ENCODE peak calls at places on chromosomes 16 and 17, in seven cellular contexts. B is NCI-H1092 treated with DMSO at 0.1 percent for 48 hours; A is hepatic stellate cell; L is activated CD4-positive, alpha-beta T cell treated with anti-CD3 and anti-CD28 coated beads, Interleukin-2, amount 50 U/mL, for 4 hours; J is GM04503; V is CD8-positive, alpha-beta T cell; K is NCI-H460. H is an unnamed sample.

GRCh38 chr16:84735846-84736586 is 36.2 kb downstream of the USP10 start:
- DNase-seq in K (no peak), J (no peak), L (peak), B (peak), V (peak), A (no peak), H (peak)

GRCh38 chr16:27253526-27253930 is 15.0 kb downstream of the NSMCE1 start:
- DNase-seq in J (peak), A (peak), B (no peak), L (no peak), K (no peak), V (no peak), H (no peak)

GRCh38 chr17:47741109-47741792 is 8.2 kb downstream of the TBX21 start:
- DNase-seq in K (no peak), A (no peak), J (no peak), B (no peak), V (no peak), L (no peak), H (no peak)

GRCh38 chr17:4362141-4362540 is 4.3 kb downstream of the UBE2G1 start:
- DNase-seq in K (peak), L (no peak), B (peak), J (no peak), A (no peak), V (no peak), H (no peak)

GRCh38 chr16:22664132-22664531 is 149.8 kb upstream of the HS3ST2 start:
- DNase-seq in J (no peak), B (peak), L (no peak), K (no peak), A (no peak), V (no peak), H (no peak)

GRCh38 chr17:62790554-62790953 is 17.6 kb downstream of the MARCHF10 start:
- DNase-seq in A (peak), B (no peak), V (no peak), J (no peak), K (peak), L (no peak), H (no peak)

GRCh38 chr16:51326131-51326856 is 175.2 kb upstream of the SALL1 start:
- DNase-seq in B (no peak), J (no peak), V (no peak), L (no peak), A (peak), K (no peak), H (no peak)

GRCh38 chr17:80260791-80261158 is at the start of gene RNF213:
- DNase-seq in K (no peak), B (peak), J (no peak), L (peak), V (peak), A (peak), H (peak)

GRCh38 chr17:77140878-77141767 is at the start of gene SEC14L1:
- DNase-seq in A (no peak), B (peak), J (no peak), L (no peak), K (no peak), V (peak), H (no peak)

GRCh38 chr17:35097776-35098175 is 21.9 kb downstream of the RAD51D start:
- DNase-seq in L (no peak), B (no peak), J (no peak), K (no peak), V (no peak), A (no peak), H (no peak)

GRCh38 chr16:58507195-58507962 is 7.4 kb downstream of the NDRG4 start:
- DNase-seq in K (no peak), L (no peak), B (no peak), A (no peak), V (no peak), J (no peak), H (no peak)

GRCh38 chr16:67400901-67401300 is 7.6 kb upstream of the TPPP3 start:
- DNase-seq in A (no peak), V (no peak), J (no peak), L (no peak), K (no peak), B (no peak), H (no peak)

GRCh38 chr16:78175287-78175686 is 75.8 kb downstream of the WWOX start:
- DNase-seq in A (no peak), L (no peak), K (no peak), B (no peak), V (no peak), J (no peak), H (no peak)

GRCh38 chr17:142876-143784 is 5.8 kb downstream of the SCGB1C2 start:
- DNase-seq in J (no peak), A (no peak), K (no peak), B (no peak), L (no peak), V (no peak), H (no peak)

GRCh38 chr17:68719431-68719830 is 118.3 kb upstream of the FAM20A start:
- DNase-seq in A (no peak), K (no peak), V (no peak), J (no peak), B (no peak), L (no peak), H (no peak)

GRCh38 chr17:75289832-75290337 is 652 bp upstream of the SLC25A19 start:
- DNase-seq in B (peak), J (no peak), K (peak), V (peak), A (peak), L (peak), H (no peak)

GRCh38 chr17:74213897-74214386 is 571 bp downstream of the TTYH2 start:
- DNase-seq in K (no peak), B (no peak), A (no peak), L (no peak), V (no peak), J (no peak), H (no peak)

GRCh38 chr17:29663155-29663554 is 40.4 kb upstream of the CORO6 start:
- DNase-seq in B (peak), K (peak), V (no peak), A (no peak), L (no peak), J (no peak), H (no peak)

GRCh38 chr17:19876524-19877161 is 8.9 kb upstream of the ULK2 start:
- DNase-seq in B (no peak), K (no peak), V (peak), A (no peak), J (no peak), L (no peak), H (no peak)

GRCh38 chr16:19184823-19185509 is 16.9 kb downstream of the SYT17 start:
- DNase-seq in B (no peak), K (no peak), A (no peak), L (no peak), J (no peak), V (no peak), H (no peak)

GRCh38 chr17:5422505-5422904 is 2.5 kb downstream of the RPAIN start:
- DNase-seq in A (peak), L (no peak), V (no peak), B (no peak), J (peak), K (no peak), H (no peak)

GRCh38 chr17:32927724-32928526 is at the start of gene TMEM98:
- DNase-seq in B (peak), J (no peak), L (no peak), K (no peak), V (no peak), A (peak), H (peak)

GRCh38 chr17:76074390-76075363 is at the start of gene GALR2:
- DNase-seq in K (no peak), J (no peak), B (no peak), L (no peak), V (no peak), A (no peak), H (no peak)

GRCh38 chr17:49399995-49400394 is 14.7 kb downstream of the PHB1 start:
- DNase-seq in B (no peak), V (no peak), K (no peak), L (no peak), J (no peak), A (no peak), H (no peak)

GRCh38 chr17:79090503-79091372 is 16.1 kb downstream of the ENGASE start:
- DNase-seq in J (no peak), A (peak), B (no peak), V (no peak), K (no peak), L (no peak), H (no peak)

GRCh38 chr16:47886631-47887415 is 269.0 kb downstream of the ABCC12 start:
- DNase-seq in L (no peak), K (no peak), A (no peak), B (peak), V (no peak), J (no peak), H (no peak)

GRCh38 chr16:57775661-57776469 is 26.4 kb downstream of the KIFC3 start:
- DNase-seq in K (no peak), B (peak), L (no peak), A (no peak), V (no peak), J (no peak), H (no peak)

GRCh38 chr17:39376434-39376833 is 25.0 kb downstream of the FBXL20 start:
- DNase-seq in J (no peak), B (no peak), A (no peak), K (no peak), L (no peak), V (no peak), H (no peak)

GRCh38 chr17:2871205-2871604 is 75.0 kb downstream of the RAP1GAP2 start:
- DNase-seq in L (no peak), A (no peak), J (no peak), V (no peak), K (no peak), B (no peak), H (no peak)

GRCh38 chr17:82830249-82830661 is 9.6 kb downstream of the ZNF750 start:
- DNase-seq in B (no peak), J (no peak), L (no peak), A (peak), K (no peak), V (no peak), H (peak)

GRCh38 chr16:85923153-85924021 is 24.4 kb downstream of the IRF8 start:
- DNase-seq in L (no peak), A (no peak), B (no peak), J (no peak), V (no peak), K (no peak), H (no peak)

GRCh38 chr16:48536600-48537200 is 73.3 kb downstream of the N4BP1 start:
- DNase-seq in L (no peak), V (no peak), K (no peak), A (peak), B (no peak), J (no peak), H (no peak)

GRCh38 chr17:78532311-78532710 is 44.9 kb downstream of the DNAH17 start:
- DNase-seq in B (no peak), V (no peak), J (no peak), A (no peak), K (no peak), L (no peak), H (no peak)

GRCh38 chr17:80261159-80261894 is 675 bp downstream of the RNF213 start:
- DNase-seq in L (peak), K (peak), J (no peak), B (peak), V (peak), A (peak), H (no peak)

GRCh38 chr16:76222087-76222486 is 55.1 kb upstream of the CNTNAP4 start:
- DNase-seq in V (no peak), K (peak), A (no peak), B (no peak), L (no peak), J (no peak), H (no peak)

GRCh38 chr17:79085154-79085920 is 10.7 kb downstream of the ENGASE start:
- DNase-seq in L (no peak), A (no peak), J (no peak), B (no peak), V (no peak), K (no peak), H (no peak)

GRCh38 chr16:1346422-1347285 is 5.0 kb downstream of the TSR3 start:
- DNase-seq in K (peak), B (no peak), J (no peak), A (peak), L (no peak), V (no peak), H (no peak)